ENCODE peak calls at places on chromosomes 13 and 19, in seven cellular contexts. L is CD8-positive, alpha-beta memory T cell; Q is A549; X is anterior cingulate cortex; I is uterus; Y is adrenal gland; Z is CD4-positive, CD25-positive, alpha-beta regulatory T cell. K is an unnamed sample.

GRCh38 chr19:52248256-52248655 is 21.1 kb upstream of the ZNF766 start:
- DNase-seq in Z (peak), I (peak), L (peak), Y (peak), Q (no peak), X (peak), K (peak)

GRCh38 chr13:40609972-40610726 is 56.3 kb downstream of the FOXO1 start:
- DNase-seq in Y (no peak), X (no peak), L (no peak), Z (no peak), I (no peak), Q (no peak), K (no peak)

GRCh38 chr13:95788100-95788463 is 111.1 kb downstream of the DNAJC3 start:
- DNase-seq in I (no peak), Y (no peak), L (no peak), X (no peak), Z (no peak), Q (no peak), K (no peak)

GRCh38 chr13:30341815-30342570 is 34.6 kb upstream of the KATNAL1 start:
- DNase-seq in L (no peak), X (peak), Y (peak), Q (no peak), I (peak), Z (no peak), K (no peak)

GRCh38 chr19:40687525-40688016 is 2.9 kb downstream of the NUMBL start:
- DNase-seq in X (peak), Q (peak), L (peak), Y (peak), I (peak), Z (no peak), K (no peak)

GRCh38 chr13:113357529-113357928 is 6.4 kb downstream of the GRTP1 start:
- DNase-seq in Z (no peak), L (no peak), Y (no peak), X (no peak), Q (no peak), I (no peak), K (no peak)

GRCh38 chr13:98129059-98129741 is 13.7 kb upstream of the FARP1 start:
- DNase-seq in X (no peak), Y (no peak), Z (no peak), L (no peak), I (no peak), Q (no peak), K (no peak)

GRCh38 chr19:14048439-14049153 is 13.3 kb downstream of the PALM3 start:
- DNase-seq in L (peak), Z (peak), X (no peak), Q (peak), Y (peak), I (no peak), K (peak)

GRCh38 chr13:41461527-41462124 is 4.3 kb downstream of the RGCC start:
- DNase-seq in Z (peak), X (no peak), I (no peak), L (no peak), Y (no peak), Q (no peak), K (no peak)

GRCh38 chr19:1862068-1862423 is 1.3 kb downstream of the KLF16 start:
- DNase-seq in Z (no peak), L (no peak), X (no peak), Y (no peak), Q (no peak), I (no peak), K (no peak)

GRCh38 chr13:75399168-75399878 is 82.6 kb downstream of the TBC1D4 start:
- DNase-seq in L (no peak), X (no peak), Q (no peak), Y (no peak), I (no peak), Z (no peak), K (no peak)

GRCh38 chr19:5951338-5951861 is 26.5 kb downstream of the RANBP3 start:
- DNase-seq in X (peak), Q (no peak), L (no peak), Y (no peak), I (no peak), Z (no peak), K (no peak)

GRCh38 chr19:35019144-35019543 is 11.1 kb upstream of the SCN1B start:
- DNase-seq in Y (no peak), Z (no peak), X (no peak), I (no peak), L (no peak), Q (no peak), K (no peak)

GRCh38 chr19:2170219-2170618 is 6.5 kb downstream of the DOT1L start:
- DNase-seq in Y (no peak), X (no peak), I (no peak), Q (no peak), Z (no peak), L (no peak), K (no peak)

GRCh38 chr19:17370026-17370587 is 7.0 kb downstream of the PLVAP start:
- DNase-seq in L (no peak), Z (no peak), Q (no peak), Y (no peak), I (no peak), X (peak), K (no peak)

GRCh38 chr19:38686530-38686888 is 39.1 kb downstream of the ACTN4 start:
- DNase-seq in Z (peak), Q (no peak), L (peak), I (no peak), X (no peak), Y (no peak), K (peak)

GRCh38 chr13:28355822-28356371 is 139.0 kb downstream of the FLT1 start:
- DNase-seq in I (no peak), Z (no peak), Q (no peak), Y (no peak), X (no peak), L (no peak), K (no peak)

GRCh38 chr19:12766051-12766521 is 9.3 kb downstream of the HOOK2 start:
- DNase-seq in L (peak), Y (peak), Q (peak), X (peak), Z (peak), I (peak), K (peak)

GRCh38 chr13:43245374-43245964 is 222.1 kb downstream of the DNAJC15 start:
- DNase-seq in I (no peak), L (no peak), Z (no peak), Q (no peak), Y (no peak), X (no peak), K (no peak)

GRCh38 chr13:94656766-94657165 is 55.1 kb downstream of the GPR180 start:
- DNase-seq in Z (no peak), Q (peak), Y (no peak), L (no peak), I (no peak), X (no peak), K (no peak)

GRCh38 chr19:53877361-53877766 is 4.6 kb upstream of the PRKCG start:
- DNase-seq in Q (peak), X (no peak), I (no peak), Z (peak), Y (no peak), L (no peak), K (peak)

GRCh38 chr13:113607056-113607455 is 22.5 kb downstream of the TFDP1 start:
- DNase-seq in X (no peak), Z (no peak), Y (no peak), L (no peak), I (no peak), Q (no peak), K (no peak)

GRCh38 chr13:24684600-24684998 is 4.4 kb downstream of the ATP12A start:
- DNase-seq in I (no peak), X (peak), Q (no peak), Z (no peak), Y (no peak), L (no peak), K (no peak)

GRCh38 chr19:34172661-34173144 is 399 bp downstream of the LSM14A start:
- DNase-seq in X (no peak), I (no peak), L (no peak), Z (peak), Y (peak), Q (no peak), K (peak)

GRCh38 chr19:18991050-18991449 is 42.3 kb downstream of the SUGP2 start:
- DNase-seq in L (no peak), Z (no peak), X (no peak), Q (no peak), I (no peak), Y (no peak), K (no peak)

GRCh38 chr13:114106991-114107685 is 25.3 kb downstream of the RASA3 start:
- DNase-seq in Q (no peak), Y (no peak), L (no peak), I (peak), Z (no peak), X (no peak), K (no peak)